ENCODE peak calls at places on chromosomes 13 and 19, in four cellular contexts. One of them, this sample, is unnamed.

GRCh38 chr13:19572280-19572679 is 10.9 kb upstream of the TPTE2 start:
- DNase-seq in BE2C: no peak
- DNase-seq in pancreas: no peak
- DNase-seq in neural crest cell: no peak
- DNase-seq in this sample: no peak

GRCh38 chr13:31909889-31910551 is 121.6 kb upstream of the FRY start:
- DNase-seq in BE2C: peak
- DNase-seq in neural crest cell: peak
- DNase-seq in pancreas: peak
- DNase-seq in this sample: peak

GRCh38 chr19:51460164-51460992 is 2.1 kb upstream of the SIGLEC8 start:
- DNase-seq in neural crest cell: no peak
- DNase-seq in pancreas: no peak
- DNase-seq in BE2C: peak
- DNase-seq in this sample: no peak

GRCh38 chr13:107669356-107669755 is 546.0 kb downstream of the LIG4 start:
- DNase-seq in neural crest cell: no peak
- DNase-seq in BE2C: no peak
- DNase-seq in pancreas: no peak
- DNase-seq in this sample: no peak

GRCh38 chr13:98785405-98785804 is 32.9 kb upstream of the SLC15A1 start:
- DNase-seq in BE2C: no peak
- DNase-seq in neural crest cell: no peak
- DNase-seq in pancreas: no peak
- DNase-seq in this sample: no peak

GRCh38 chr19:46180701-46181385 is 32.8 kb downstream of the IGFL2 start:
- DNase-seq in pancreas: no peak
- DNase-seq in BE2C: no peak
- DNase-seq in neural crest cell: no peak
- DNase-seq in this sample: no peak

GRCh38 chr19:3359850-3360493 is 6.4 kb upstream of the NFIC start:
- DNase-seq in neural crest cell: no peak
- DNase-seq in BE2C: no peak
- DNase-seq in pancreas: no peak
- DNase-seq in this sample: peak

GRCh38 chr19:39133431-39134270 is 8.1 kb downstream of the PAK4 start:
- DNase-seq in neural crest cell: no peak
- DNase-seq in pancreas: peak
- DNase-seq in BE2C: no peak
- DNase-seq in this sample: peak

GRCh38 chr13:100209857-100210580 is 121.1 kb downstream of the PCCA start:
- DNase-seq in pancreas: no peak
- DNase-seq in BE2C: no peak
- DNase-seq in neural crest cell: no peak
- DNase-seq in this sample: no peak

GRCh38 chr13:113491418-113491883 is 940 bp upstream of the DCUN1D2 start:
- DNase-seq in pancreas: peak
- DNase-seq in BE2C: no peak
- DNase-seq in neural crest cell: peak
- DNase-seq in this sample: peak

DNA sequence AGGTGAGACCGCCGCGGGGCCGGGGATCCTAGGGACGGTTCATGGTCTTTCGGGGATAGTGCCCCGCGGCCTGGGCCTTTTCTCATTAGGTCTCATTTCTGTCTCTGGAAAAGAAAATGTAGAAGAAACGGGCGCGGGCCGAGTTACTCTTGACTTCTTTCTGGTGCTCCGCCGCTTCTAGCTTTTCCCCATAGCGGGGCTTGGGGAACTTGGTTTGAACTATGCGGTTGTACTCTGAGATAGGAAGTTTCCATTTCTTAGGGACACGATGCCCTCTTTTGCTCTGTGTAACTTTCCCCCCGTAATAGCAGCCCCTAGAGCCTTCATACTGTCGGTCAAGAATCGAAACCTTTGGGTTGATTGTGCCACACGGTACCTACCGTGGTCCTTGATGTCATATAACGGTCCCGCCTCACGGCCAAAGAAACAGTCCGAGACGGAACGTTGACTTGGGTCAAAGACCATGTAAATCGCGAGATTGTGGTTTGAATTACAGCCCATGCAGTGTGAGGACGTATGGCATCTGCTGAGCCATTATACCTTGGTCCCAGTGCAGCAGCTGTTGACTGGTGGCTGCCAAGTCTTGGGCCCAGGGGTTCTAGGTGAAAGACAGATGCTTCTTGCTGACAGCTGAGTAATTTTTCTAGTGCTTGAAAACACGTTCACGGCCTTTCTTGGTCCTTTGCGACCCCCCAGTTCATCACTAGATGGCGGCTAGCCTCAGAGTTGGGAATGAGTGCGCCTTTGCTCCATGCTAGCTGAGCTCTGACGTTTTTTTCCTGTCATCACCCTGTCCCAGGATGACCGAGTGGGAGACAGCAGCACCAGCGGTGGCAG is 487 bp downstream of the RPS5 start:
- DNase-seq in neural crest cell: no peak
- DNase-seq in BE2C: no peak
- DNase-seq in pancreas: no peak
- DNase-seq in this sample: no peak
- TF ChIP-seq CTCF in neural crest cell: no peak
- TF ChIP-seq CTCF in BE2C: no peak
- TF ChIP-seq CTCF in pancreas: no peak
- TF ChIP-seq CTCF in this sample: no peak

GRCh38 chr13:71320452-71320851 is 546.6 kb downstream of the DACH1 start:
- DNase-seq in neural crest cell: no peak
- DNase-seq in pancreas: no peak
- DNase-seq in BE2C: peak
- DNase-seq in this sample: no peak
- TF ChIP-seq CTCF in neural crest cell: peak
- TF ChIP-seq CTCF in pancreas: no peak
- TF ChIP-seq CTCF in BE2C: peak
- TF ChIP-seq CTCF in this sample: no peak

DNA sequence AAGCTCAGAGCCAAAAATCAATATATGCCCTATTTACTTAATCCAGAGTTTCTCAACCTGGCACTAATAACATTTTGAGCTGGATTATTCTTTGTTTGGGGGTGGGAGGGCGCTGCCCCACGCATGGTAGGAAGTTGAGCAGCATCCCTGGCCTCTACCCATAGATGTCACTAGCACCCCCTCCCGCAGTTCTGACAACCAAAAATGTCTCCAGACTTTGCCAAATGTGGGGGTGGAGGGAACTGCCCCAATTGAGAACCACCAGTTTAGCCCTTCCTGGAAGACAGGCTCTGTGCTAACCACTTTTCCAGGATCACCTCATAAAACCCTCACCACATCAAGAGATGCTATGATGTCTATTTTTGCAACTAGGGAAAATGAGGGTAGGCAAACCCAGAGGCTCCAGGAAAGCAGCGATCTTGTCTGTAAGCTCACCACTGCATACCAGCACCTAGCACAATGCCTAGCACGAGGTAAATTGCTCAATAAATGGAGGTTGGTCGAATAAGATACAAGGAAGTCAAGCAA is 1.1 kb downstream of the TRIR start:
- DNase-seq in neural crest cell: no peak
- DNase-seq in BE2C: peak
- DNase-seq in pancreas: no peak
- DNase-seq in this sample: no peak
- TF ChIP-seq CTCF in neural crest cell: peak
- TF ChIP-seq CTCF in BE2C: peak
- TF ChIP-seq CTCF in pancreas: no peak
- TF ChIP-seq CTCF in this sample: no peak

GRCh38 chr19:8340341-8341096 is 2.5 kb downstream of the KANK3 start:
- DNase-seq in neural crest cell: no peak
- DNase-seq in BE2C: no peak
- DNase-seq in pancreas: no peak
- DNase-seq in this sample: peak
- TF ChIP-seq CTCF in neural crest cell: no peak
- TF ChIP-seq CTCF in BE2C: peak
- TF ChIP-seq CTCF in pancreas: no peak
- TF ChIP-seq CTCF in this sample: peak